ENCODE peak calls at places on chromosomes 7 and 10, in eight cellular contexts. E is sigmoid colon, G is tibial nerve, P is HepG2, U is H1, X is transverse colon, B is suprapubic skin, J is ovary. L is an unnamed sample.

GRCh38 chr10:30155401-30155800 is 96.0 kb upstream of the JCAD start:
- DNase-seq in E (no peak), G (no peak), P (no peak), U (no peak), X (no peak), B (no peak), J (no peak), L (no peak)

GRCh38 chr10:74589226-74589673 is 237.2 kb upstream of the KAT6B start:
- DNase-seq in E (peak; percentile 97), G (peak; percentile 79), P (no peak), U (no peak), X (peak; percentile 77), B (peak; percentile 92), J (peak; percentile 93), L (peak; percentile 80)

GRCh38 chr7:102456327-102456726 is 8.3 kb downstream of the ALKBH4 start:
- DNase-seq in E (no peak), G (no peak), P (no peak), U (no peak), X (no peak), B (no peak), J (no peak), L (no peak)

GRCh38 chr7:137953692-137954470 is 48.0 kb downstream of the CREB3L2 start:
- DNase-seq in E (no peak), G (no peak), P (no peak), U (no peak), X (peak; percentile 43), B (no peak), J (no peak), L (no peak)

GRCh38 chr7:133854739-133855138 is 272.4 kb upstream of the LRGUK start:
- DNase-seq in E (no peak), G (no peak), P (peak; percentile 37), U (no peak), X (no peak), B (no peak), J (no peak), L (no peak)

GRCh38 chr7:139749545-139749944 is 28.3 kb downstream of the HIPK2 start:
- DNase-seq in E (no peak), G (no peak), P (no peak), U (no peak), X (no peak), B (no peak), J (no peak), L (no peak)

GRCh38 chr10:86334515-86335085 is 32.0 kb downstream of the GRID1 start:
- DNase-seq in E (peak; percentile 14), G (no peak), P (no peak), U (peak; percentile 36), X (no peak), B (peak; percentile 38), J (no peak), L (no peak)

GRCh38 chr10:98134117-98134430 is 383 bp upstream of the R3HCC1L start:
- DNase-seq in E (no peak), G (no peak), P (no peak), U (no peak), X (no peak), B (no peak), J (no peak), L (no peak)

GRCh38 chr7:49783446-49783845 is 10.0 kb downstream of the VWC2 start:
- DNase-seq in E (no peak), G (no peak), P (no peak), U (no peak), X (no peak), B (no peak), J (no peak), L (no peak)

GRCh38 chr10:16545126-16545736 is 23.6 kb upstream of the C1QL3 start:
- DNase-seq in E (no peak), G (no peak), P (peak; percentile 13), U (no peak), X (no peak), B (no peak), J (no peak), L (no peak)

GRCh38 chr10:15472008-15472407 is 100.9 kb upstream of the FAM171A1 start:
- DNase-seq in E (no peak), G (no peak), P (no peak), U (no peak), X (no peak), B (no peak), J (no peak), L (no peak)

GRCh38 chr7:24463474-24463873 is 109.8 kb upstream of the PALS2 start:
- DNase-seq in E (no peak), G (no peak), P (no peak), U (no peak), X (no peak), B (no peak), J (no peak), L (no peak)

GRCh38 chr7:74092964-74093339 is 9.3 kb downstream of the LIMK1 start:
- DNase-seq in E (peak; percentile 76), G (peak; percentile 45), P (no peak), U (no peak), X (peak; percentile 61), B (peak; percentile 79), J (peak; percentile 32), L (no peak)

GRCh38 chr7:141676618-141677017 is 25.3 kb downstream of the DENND11 start:
- DNase-seq in E (no peak), G (no peak), P (no peak), U (no peak), X (no peak), B (no peak), J (no peak), L (no peak)

GRCh38 chr7:76302299-76303056 is at the start of gene HSPB1:
- DNase-seq in E (peak; percentile 99), G (peak; percentile 86), P (peak; percentile 65), U (no peak), X (peak; percentile 94), B (peak; percentile 95), J (peak; percentile 91), L (peak; percentile 97)

GRCh38 chr10:43801137-43801536 is 152.5 kb upstream of the ZNF32 start:
- DNase-seq in E (no peak), G (no peak), P (no peak), U (no peak), X (no peak), B (no peak), J (no peak), L (no peak)

GRCh38 chr10:128274938-128275337 is 148.7 kb upstream of the MKI67 start:
- DNase-seq in E (no peak), G (peak; percentile 24), P (no peak), U (no peak), X (no peak), B (no peak), J (no peak), L (no peak)

GRCh38 chr7:139776486-139777303 is 1.1 kb downstream of the HIPK2 start:
- DNase-seq in E (no peak), G (no peak), P (peak; percentile 39), U (no peak), X (peak; percentile 36), B (no peak), J (peak; percentile 9), L (no peak)

GRCh38 chr10:77245953-77246352 is 391.7 kb downstream of the KCNMA1 start:
- DNase-seq in E (no peak), G (no peak), P (no peak), U (no peak), X (no peak), B (no peak), J (no peak), L (no peak)

GRCh38 chr10:102713814-102714620 is at the start of gene ARL3:
- DNase-seq in E (peak; percentile 99), G (peak; percentile 94), P (peak; percentile 95), U (peak; percentile 97), X (peak; percentile 98), B (peak; percentile 98), J (peak; percentile 98), L (peak; percentile 98)
- TF ChIP-seq POLR2A in E (peak; percentile 55), G (peak; percentile 75), P (peak; percentile 69), U (no peak), X (peak; percentile 56), B (peak; percentile 18), J (peak; percentile 86), L (no peak)

GRCh38 chr7:1252543-1253090 is 19.9 kb downstream of the UNCX start:
- DNase-seq in E (no peak), G (no peak), P (no peak), U (no peak), X (no peak), B (no peak), J (no peak), L (no peak)
- H3K27me3 ChIP-seq in E (peaks cover 97% of the 10 kb centered on the region), G (no peaks in the 10 kb centered on the region), P (peaks cover 89% of the 10 kb centered on the region), U (peaks cover 23% of the 10 kb centered on the region), X (peaks cover 100% of the 10 kb centered on the region), B (peaks cover 100% of the 10 kb centered on the region), J (peaks cover 2% of the 10 kb centered on the region), L (peaks cover 94% of the 10 kb centered on the region)

DNA sequence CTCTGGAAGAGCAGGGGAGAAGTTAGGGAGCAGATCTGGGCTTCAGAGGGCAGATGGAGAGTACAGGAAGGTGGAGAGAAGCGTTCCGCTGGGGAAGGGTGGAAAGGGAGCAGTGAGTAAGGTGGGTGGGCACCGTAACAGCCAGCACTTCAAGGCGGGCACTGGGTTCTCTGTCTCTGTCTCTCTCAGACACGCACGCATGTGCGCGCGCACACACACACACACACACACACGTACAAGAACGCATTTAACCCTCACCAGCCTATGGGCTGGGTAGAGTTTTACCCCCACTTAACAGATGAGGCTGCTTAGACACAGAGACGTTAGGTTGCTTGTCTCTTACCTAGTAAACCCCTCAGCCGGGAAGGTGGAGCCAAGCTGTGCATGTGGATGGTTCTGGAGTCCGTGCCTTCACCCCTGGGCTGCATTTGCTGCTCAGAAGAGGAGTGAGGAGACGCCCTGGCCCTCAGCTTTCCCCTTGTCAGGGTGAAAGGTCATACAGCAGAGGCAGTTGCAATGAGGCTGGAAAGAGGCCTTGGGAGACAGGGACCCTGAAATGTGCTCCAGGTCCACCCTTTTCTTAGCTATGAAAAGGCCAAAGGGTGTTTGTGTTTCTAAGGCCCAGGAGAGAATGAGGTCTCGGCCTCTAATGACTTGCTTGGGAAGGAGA is 16.0 kb downstream of the ADCYAP1R1 start:
- DNase-seq in E (peak; percentile 30), G (no peak), P (no peak), U (no peak), X (no peak), B (peak; percentile 36), J (no peak), L (no peak)
- TF ChIP-seq EP300 in E (no peak), G (no peak), P (no peak), U (no peak), X (no peak), B (no peak), J (no peak), L (no peak)

GRCh38 chr10:100009793-100010676 is at the start of gene DNMBP:
- DNase-seq in E (peak; percentile 91), G (peak; percentile 61), P (peak; percentile 61), U (no peak), X (peak; percentile 86), B (peak; percentile 88), J (peak; percentile 83), L (peak; percentile 83)
- TF ChIP-seq POLR2A in E (no peak), G (peak; percentile 14), P (peak; percentile 55), U (no peak), X (no peak), B (peak; percentile 62), J (peak; percentile 28), L (no peak)

DNA sequence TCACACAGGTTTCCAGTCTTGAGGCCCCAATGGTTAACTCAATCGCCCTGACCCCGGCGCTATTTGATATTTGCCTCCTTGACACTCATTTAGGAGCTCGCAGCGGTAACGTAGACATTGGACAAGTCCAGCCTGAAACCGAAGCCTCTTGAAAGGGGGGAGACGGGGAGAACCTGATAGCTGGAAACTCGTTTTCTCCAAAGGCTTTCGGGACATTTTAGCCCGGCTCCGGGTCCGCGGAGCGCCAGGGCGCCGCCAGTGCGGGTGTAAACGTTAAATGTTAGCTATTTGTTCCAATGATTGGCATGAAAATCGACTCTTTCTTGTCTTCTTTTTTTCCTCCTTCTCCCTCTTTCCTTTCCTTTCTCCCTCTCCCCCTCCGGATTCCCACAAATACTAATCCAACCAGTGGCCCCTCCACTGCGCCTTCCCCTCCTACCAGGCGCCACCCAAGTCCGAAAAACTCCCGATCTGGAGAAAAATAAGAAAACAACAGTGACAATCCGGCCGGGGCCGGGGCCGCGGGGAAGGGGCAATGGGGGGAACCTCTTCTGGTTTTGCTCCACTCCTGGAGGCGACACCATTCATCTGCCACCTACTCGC is 17.2 kb upstream of the GATA3 start:
- DNase-seq in E (no peak), G (no peak), P (no peak), U (no peak), X (no peak), B (no peak), J (no peak), L (no peak)
- H3K27me3 ChIP-seq in E (peaks cover 97% of the 10 kb centered on the region), G (peaks cover 7% of the 10 kb centered on the region), P (peaks cover 83% of the 10 kb centered on the region), U (peaks cover 78% of the 10 kb centered on the region), X (peaks cover 100% of the 10 kb centered on the region), B (peaks cover 100% of the 10 kb centered on the region), J (no peaks in the 10 kb centered on the region), L (peaks cover 100% of the 10 kb centered on the region)